ENCODE peak calls at places on chromosome 10, in six cellular contexts. E, Q, S, N, B and U are unnamed samples.

GRCh38 chr10:131165092-131165491 is 146.4 kb downstream of the TCERG1L start:
- DNase-seq in E (no peak), Q (no peak), S (no peak), N (no peak), B (no peak), U (no peak)

GRCh38 chr10:63887026-63887589 is 365.9 kb downstream of the REEP3 start:
- DNase-seq in E (no peak), Q (no peak), S (no peak), N (no peak), B (no peak), U (no peak)

GRCh38 chr10:71212249-71213126 is at the start of gene UNC5B:
- DNase-seq in E (peak; percentile 42), Q (no peak), S (peak; percentile 85), N (peak; percentile 43), B (peak; percentile 92), U (peak; percentile 58)

GRCh38 chr10:129501652-129502436 is 34.8 kb downstream of the MGMT start:
- DNase-seq in E (no peak), Q (no peak), S (no peak), N (no peak), B (no peak), U (no peak)

GRCh38 chr10:73262105-73262730 is 9.8 kb upstream of the MRPS16 start:
- DNase-seq in E (no peak), Q (no peak), S (peak; percentile 74), N (no peak), B (peak; percentile 61), U (no peak)

GRCh38 chr10:69088801-69089501 is 1.0 kb downstream of the SRGN start:
- DNase-seq in E (no peak), Q (no peak), S (peak; percentile 52), N (peak; percentile 56), B (no peak), U (no peak)

GRCh38 chr10:124249196-124249595 is 155.8 kb upstream of the CHST15 start:
- DNase-seq in E (no peak), Q (no peak), S (no peak), N (no peak), B (no peak), U (no peak)

GRCh38 chr10:114337510-114338462 is 66.5 kb downstream of the AFAP1L2 start:
- DNase-seq in E (no peak), Q (no peak), S (no peak), N (no peak), B (no peak), U (no peak)

GRCh38 chr10:93445097-93445960 is 36.8 kb downstream of the MYOF start:
- DNase-seq in E (peak; percentile 92), Q (peak; percentile 86), S (peak; percentile 98), N (no peak), B (peak; percentile 92), U (no peak)

GRCh38 chr10:70925377-70926214 is 37.2 kb upstream of the PCBD1 start:
- DNase-seq in E (no peak), Q (no peak), S (no peak), N (peak; percentile 45), B (peak; percentile 53), U (peak; percentile 54)

GRCh38 chr10:70786799-70787415 is 1.7 kb upstream of the TBATA start:
- DNase-seq in E (no peak), Q (no peak), S (peak; percentile 26), N (no peak), B (no peak), U (no peak)

GRCh38 chr10:132745511-132745910 is 40.4 kb downstream of the NKX6-2 start:
- DNase-seq in E (no peak), Q (no peak), S (no peak), N (no peak), B (no peak), U (no peak)

GRCh38 chr10:44046605-44047004 is 338.3 kb downstream of the CXCL12 start:
- DNase-seq in E (no peak), Q (no peak), S (peak; percentile 52), N (no peak), B (no peak), U (no peak)

GRCh38 chr10:133096616-133097269 is 9.0 kb downstream of the ADGRA1 start:
- DNase-seq in E (no peak), Q (no peak), S (no peak), N (no peak), B (no peak), U (no peak)

GRCh38 chr10:110893559-110894179 is 21.9 kb downstream of the PDCD4 start:
- DNase-seq in E (no peak), Q (peak; percentile 45), S (peak; percentile 46), N (no peak), B (no peak), U (no peak)

GRCh38 chr10:8086315-8086714 is 31.8 kb downstream of the GATA3 start:
- DNase-seq in E (no peak), Q (no peak), S (no peak), N (no peak), B (no peak), U (no peak)

GRCh38 chr10:97109562-97109961 is 76.2 kb downstream of the SLIT1 start:
- DNase-seq in E (no peak), Q (peak; percentile 67), S (no peak), N (no peak), B (no peak), U (no peak)